ENCODE peak calls at places on chromosomes 6 and 20, in seven cellular contexts. H is stimulated activated CD4-positive, alpha-beta T cell treated with anti-CD3 and anti-CD28 coated beads, Interleukin-15, amount 100 ng/mL, for 1 hour; B is nephron progenitor cell; O is CD4-positive, alpha-beta memory T cell; F is activated T-cell treated with anti-CD3 and anti-CD28 coated beads, Interleukin-2, amount 50 U/mL, for 72 hours; U is astrocyte; K is retina. Q is an unnamed sample.

GRCh38 chr20:46004187-46004586 is 4.5 kb upstream of the MMP9 start:
- DNase-seq in O (no peak), U (no peak), F (no peak), H (no peak), B (no peak), K (no peak), Q (no peak)

GRCh38 chr6:2799936-2800527 is 34.8 kb downstream of the WRNIP1 start:
- DNase-seq in K (no peak), H (no peak), F (no peak), U (no peak), O (no peak), B (no peak), Q (no peak)

GRCh38 chr20:14696937-14697336 is 359.5 kb upstream of the FLRT3 start:
- DNase-seq in F (no peak), B (no peak), U (no peak), H (no peak), O (no peak), K (no peak), Q (no peak)

GRCh38 chr6:28816909-28817807 is 106.6 kb downstream of the TRIM27 start:
- DNase-seq in F (no peak), H (no peak), B (peak), U (peak), O (no peak), K (peak), Q (no peak)

GRCh38 chr6:23511797-23512196 is 614.2 kb upstream of the NRSN1 start:
- DNase-seq in F (no peak), O (no peak), U (no peak), B (no peak), H (no peak), K (no peak), Q (no peak)

GRCh38 chr6:107786709-107787588 is 37.2 kb downstream of the SCML4 start:
- DNase-seq in U (no peak), O (peak), H (no peak), F (peak), B (peak), K (no peak), Q (no peak)

GRCh38 chr20:57478176-57478575 is 46.8 kb downstream of the CTCFL start:
- DNase-seq in B (no peak), F (no peak), O (no peak), K (no peak), H (no peak), U (no peak), Q (no peak)

GRCh38 chr6:2209226-2209809 is 36.1 kb downstream of the GMDS start:
- DNase-seq in K (no peak), F (peak), U (no peak), O (no peak), H (no peak), B (peak), Q (no peak)

GRCh38 chr6:12873706-12874105 is 157.1 kb downstream of the PHACTR1 start:
- DNase-seq in U (no peak), H (no peak), B (no peak), K (no peak), O (no peak), F (no peak), Q (no peak)

GRCh38 chr6:17945111-17945510 is 42.3 kb downstream of the KIF13A start:
- DNase-seq in B (no peak), O (no peak), K (no peak), U (peak), F (no peak), H (no peak), Q (no peak)

GRCh38 chr6:127547215-127547614 is 28.1 kb upstream of the MTCL3 start:
- DNase-seq in U (no peak), B (no peak), H (no peak), K (no peak), O (no peak), F (peak), Q (no peak)

GRCh38 chr20:61371501-61372150 is 119.6 kb downstream of the CDH4 start:
- DNase-seq in B (no peak), H (no peak), O (no peak), F (no peak), K (peak), U (no peak), Q (no peak)

GRCh38 chr6:132368916-132369481 is 32.3 kb downstream of the MOXD1 start:
- DNase-seq in B (no peak), H (no peak), F (no peak), K (no peak), O (no peak), U (no peak), Q (no peak)

GRCh38 chr20:52975024-52975732 is 3.0 kb downstream of the TSHZ2 start:
- DNase-seq in H (no peak), U (peak), B (no peak), K (no peak), O (peak), F (peak), Q (no peak)

GRCh38 chr20:13533946-13534345 is 104.8 kb downstream of the TASP1 start:
- DNase-seq in K (no peak), F (no peak), H (no peak), U (peak), B (no peak), O (no peak), Q (no peak)

GRCh38 chr20:63082308-63082938 is 75.7 kb upstream of the BHLHE23 start:
- DNase-seq in B (peak), F (peak), K (no peak), U (no peak), H (no peak), O (peak), Q (no peak)

GRCh38 chr6:8065519-8065911 is 1.3 kb upstream of the BLOC1S5 start:
- DNase-seq in B (no peak), U (no peak), K (no peak), F (peak), H (no peak), O (no peak), Q (no peak)

GRCh38 chr6:140779341-140779740 is 1353.4 kb upstream of the GJE1 start:
- DNase-seq in F (no peak), U (no peak), B (no peak), O (no peak), H (no peak), K (no peak), Q (no peak)

GRCh38 chr20:31485450-31486339 is 10.6 kb downstream of the REM1 start:
- DNase-seq in H (no peak), O (no peak), K (no peak), F (no peak), B (no peak), U (peak), Q (no peak)

GRCh38 chr20:63056236-63057132 is 49.7 kb upstream of the BHLHE23 start:
- DNase-seq in U (no peak), B (peak), O (peak), F (peak), H (no peak), K (peak), Q (no peak)

GRCh38 chr6:14758421-14759043 is 487.3 kb upstream of the JARID2 start:
- DNase-seq in U (peak), O (no peak), F (peak), B (no peak), K (peak), H (no peak), Q (no peak)

GRCh38 chr6:157991067-157991432 is 9.4 kb downstream of the SYNJ2 start:
- DNase-seq in K (no peak), F (no peak), U (no peak), O (no peak), H (no peak), B (no peak), Q (no peak)

GRCh38 chr20:35887393-35888064 is 66.8 kb downstream of the SCAND1 start:
- DNase-seq in U (no peak), F (no peak), K (no peak), B (no peak), O (no peak), H (no peak), Q (no peak)

GRCh38 chr6:148509789-148510581 is 167.3 kb downstream of the SASH1 start:
- DNase-seq in O (no peak), B (no peak), K (peak), U (peak), H (no peak), F (no peak), Q (no peak)

GRCh38 chr20:2037296-2037914 is 43.5 kb upstream of the PDYN start:
- DNase-seq in B (no peak), O (no peak), H (no peak), F (no peak), K (no peak), U (no peak), Q (no peak)

GRCh38 chr6:144266091-144266649 is 19.0 kb upstream of the UTRN start:
- DNase-seq in U (peak), O (no peak), H (no peak), B (peak), K (peak), F (no peak), Q (peak)

GRCh38 chr6:156816505-156816904 is 39.3 kb downstream of the ARID1B start:
- DNase-seq in U (no peak), F (no peak), B (no peak), K (no peak), O (no peak), H (no peak), Q (no peak)

GRCh38 chr6:141202641-141203040 is 930.1 kb upstream of the GJE1 start:
- DNase-seq in H (no peak), K (no peak), O (no peak), U (no peak), B (no peak), F (no peak), Q (no peak)